ENCODE peak calls at places on chromosomes 12 and 14, in eight cellular contexts. One of them, this sample, is unnamed.

GRCh38 chr12:12592930-12593329 is 18.7 kb upstream of the CREBL2 start:
- DNase-seq in activated T-helper 1 cell treated with anti-CD3 and anti-CD28 coated beads, Interleukin-2, amount 50 U/mL, for 16 hours: no peak
- DNase-seq in HS-5: peak; percentile 56
- DNase-seq in NAMALWA: no peak
- DNase-seq in RPMI7951: peak; percentile 54
- DNase-seq in anterior cingulate cortex: no peak
- DNase-seq in T follicular helper cell: no peak
- DNase-seq in stimulated activated CD4-positive, alpha-beta T cell treated with anti-CD3 and anti-CD28 coated beads, Interleukin-1b, Interleukin-23, amount 100 ng/mL, for 1 hour: no peak
- DNase-seq in this sample: no peak

GRCh38 chr14:29144598-29144997 is 378.0 kb downstream of the FOXG1 start:
- DNase-seq in activated T-helper 1 cell treated with anti-CD3 and anti-CD28 coated beads, Interleukin-2, amount 50 U/mL, for 16 hours: no peak
- DNase-seq in HS-5: peak; percentile 93
- DNase-seq in NAMALWA: no peak
- DNase-seq in RPMI7951: peak; percentile 63
- DNase-seq in anterior cingulate cortex: no peak
- DNase-seq in T follicular helper cell: no peak
- DNase-seq in stimulated activated CD4-positive, alpha-beta T cell treated with anti-CD3 and anti-CD28 coated beads, Interleukin-1b, Interleukin-23, amount 100 ng/mL, for 1 hour: no peak
- DNase-seq in this sample: no peak

GRCh38 chr12:6316921-6317692 is 6.6 kb downstream of the PLEKHG6 start:
- DNase-seq in activated T-helper 1 cell treated with anti-CD3 and anti-CD28 coated beads, Interleukin-2, amount 50 U/mL, for 16 hours: no peak
- DNase-seq in HS-5: no peak
- DNase-seq in NAMALWA: no peak
- DNase-seq in RPMI7951: no peak
- DNase-seq in anterior cingulate cortex: no peak
- DNase-seq in T follicular helper cell: no peak
- DNase-seq in stimulated activated CD4-positive, alpha-beta T cell treated with anti-CD3 and anti-CD28 coated beads, Interleukin-1b, Interleukin-23, amount 100 ng/mL, for 1 hour: no peak
- DNase-seq in this sample: no peak

GRCh38 chr14:104357689-104358527 is 219.5 kb downstream of the KIF26A start:
- DNase-seq in activated T-helper 1 cell treated with anti-CD3 and anti-CD28 coated beads, Interleukin-2, amount 50 U/mL, for 16 hours: no peak
- DNase-seq in HS-5: no peak
- DNase-seq in NAMALWA: no peak
- DNase-seq in RPMI7951: no peak
- DNase-seq in anterior cingulate cortex: no peak
- DNase-seq in T follicular helper cell: no peak
- DNase-seq in stimulated activated CD4-positive, alpha-beta T cell treated with anti-CD3 and anti-CD28 coated beads, Interleukin-1b, Interleukin-23, amount 100 ng/mL, for 1 hour: no peak
- DNase-seq in this sample: no peak

GRCh38 chr14:101227611-101228594 is 324.4 kb upstream of the RTL1 start:
- DNase-seq in activated T-helper 1 cell treated with anti-CD3 and anti-CD28 coated beads, Interleukin-2, amount 50 U/mL, for 16 hours: no peak
- DNase-seq in HS-5: no peak
- DNase-seq in NAMALWA: no peak
- DNase-seq in RPMI7951: no peak
- DNase-seq in anterior cingulate cortex: no peak
- DNase-seq in T follicular helper cell: no peak
- DNase-seq in stimulated activated CD4-positive, alpha-beta T cell treated with anti-CD3 and anti-CD28 coated beads, Interleukin-1b, Interleukin-23, amount 100 ng/mL, for 1 hour: no peak
- DNase-seq in this sample: no peak

GRCh38 chr14:73235531-73236155 is 1.7 kb upstream of the PAPLN start:
- DNase-seq in activated T-helper 1 cell treated with anti-CD3 and anti-CD28 coated beads, Interleukin-2, amount 50 U/mL, for 16 hours: no peak
- DNase-seq in HS-5: no peak
- DNase-seq in NAMALWA: no peak
- DNase-seq in RPMI7951: no peak
- DNase-seq in anterior cingulate cortex: no peak
- DNase-seq in T follicular helper cell: no peak
- DNase-seq in stimulated activated CD4-positive, alpha-beta T cell treated with anti-CD3 and anti-CD28 coated beads, Interleukin-1b, Interleukin-23, amount 100 ng/mL, for 1 hour: no peak
- DNase-seq in this sample: no peak

GRCh38 chr12:8033153-8034044 is 883 bp downstream of the FOXJ2 start:
- DNase-seq in activated T-helper 1 cell treated with anti-CD3 and anti-CD28 coated beads, Interleukin-2, amount 50 U/mL, for 16 hours: peak; percentile 23
- DNase-seq in HS-5: peak; percentile 35
- DNase-seq in NAMALWA: peak; percentile 41
- DNase-seq in RPMI7951: peak; percentile 36
- DNase-seq in anterior cingulate cortex: peak; percentile 26
- DNase-seq in T follicular helper cell: peak; percentile 28
- DNase-seq in stimulated activated CD4-positive, alpha-beta T cell treated with anti-CD3 and anti-CD28 coated beads, Interleukin-1b, Interleukin-23, amount 100 ng/mL, for 1 hour: no peak
- DNase-seq in this sample: peak; percentile 38

GRCh38 chr12:21528953-21529352 is 2.9 kb downstream of the SPX start:
- DNase-seq in activated T-helper 1 cell treated with anti-CD3 and anti-CD28 coated beads, Interleukin-2, amount 50 U/mL, for 16 hours: no peak
- DNase-seq in HS-5: no peak
- DNase-seq in NAMALWA: no peak
- DNase-seq in RPMI7951: no peak
- DNase-seq in anterior cingulate cortex: peak; percentile 2
- DNase-seq in T follicular helper cell: no peak
- DNase-seq in stimulated activated CD4-positive, alpha-beta T cell treated with anti-CD3 and anti-CD28 coated beads, Interleukin-1b, Interleukin-23, amount 100 ng/mL, for 1 hour: no peak
- DNase-seq in this sample: peak; percentile 35

GRCh38 chr12:47887529-47887928 is 17.3 kb downstream of the VDR start:
- DNase-seq in activated T-helper 1 cell treated with anti-CD3 and anti-CD28 coated beads, Interleukin-2, amount 50 U/mL, for 16 hours: no peak
- DNase-seq in HS-5: no peak
- DNase-seq in NAMALWA: no peak
- DNase-seq in RPMI7951: no peak
- DNase-seq in anterior cingulate cortex: no peak
- DNase-seq in T follicular helper cell: no peak
- DNase-seq in stimulated activated CD4-positive, alpha-beta T cell treated with anti-CD3 and anti-CD28 coated beads, Interleukin-1b, Interleukin-23, amount 100 ng/mL, for 1 hour: no peak
- DNase-seq in this sample: no peak

GRCh38 chr14:88604213-88604612 is 41.4 kb downstream of the ZC3H14 start:
- DNase-seq in activated T-helper 1 cell treated with anti-CD3 and anti-CD28 coated beads, Interleukin-2, amount 50 U/mL, for 16 hours: no peak
- DNase-seq in HS-5: no peak
- DNase-seq in NAMALWA: no peak
- DNase-seq in RPMI7951: no peak
- DNase-seq in anterior cingulate cortex: no peak
- DNase-seq in T follicular helper cell: no peak
- DNase-seq in stimulated activated CD4-positive, alpha-beta T cell treated with anti-CD3 and anti-CD28 coated beads, Interleukin-1b, Interleukin-23, amount 100 ng/mL, for 1 hour: no peak
- DNase-seq in this sample: no peak

GRCh38 chr14:63076476-63076875 is 31.2 kb upstream of the KCNH5 start:
- DNase-seq in activated T-helper 1 cell treated with anti-CD3 and anti-CD28 coated beads, Interleukin-2, amount 50 U/mL, for 16 hours: no peak
- DNase-seq in HS-5: no peak
- DNase-seq in NAMALWA: no peak
- DNase-seq in RPMI7951: no peak
- DNase-seq in anterior cingulate cortex: no peak
- DNase-seq in T follicular helper cell: no peak
- DNase-seq in stimulated activated CD4-positive, alpha-beta T cell treated with anti-CD3 and anti-CD28 coated beads, Interleukin-1b, Interleukin-23, amount 100 ng/mL, for 1 hour: no peak
- DNase-seq in this sample: no peak

GRCh38 chr12:98725481-98726247 is 80.6 kb downstream of the APAF1 start:
- DNase-seq in activated T-helper 1 cell treated with anti-CD3 and anti-CD28 coated beads, Interleukin-2, amount 50 U/mL, for 16 hours: no peak
- DNase-seq in HS-5: peak; percentile 19
- DNase-seq in NAMALWA: peak; percentile 56
- DNase-seq in RPMI7951: peak; percentile 53
- DNase-seq in anterior cingulate cortex: peak; percentile 64
- DNase-seq in T follicular helper cell: peak; percentile 12
- DNase-seq in stimulated activated CD4-positive, alpha-beta T cell treated with anti-CD3 and anti-CD28 coated beads, Interleukin-1b, Interleukin-23, amount 100 ng/mL, for 1 hour: no peak
- DNase-seq in this sample: peak; percentile 92

This sample was measured in globus pallidus.